ENCODE peak calls at places on chromosomes 2 and 18, in four cellular contexts. P is left ventricle myocardium inferior, I is sigmoid colon, O is GM23248. S is an unnamed sample.

GRCh38 chr2:47014564-47015051 is 99.0 kb upstream of the MCFD2 start:
- DNase-seq in P (no peak), O (no peak), I (no peak), S (no peak)

GRCh38 chr18:623760-624620 is 27.2 kb downstream of the CLUL1 start:
- DNase-seq in P (peak; percentile 30), O (peak; percentile 85), I (peak; percentile 81), S (peak; percentile 74)

GRCh38 chr2:202149953-202150352 is 76.9 kb downstream of the KIAA2012 start:
- DNase-seq in O (peak; percentile 61), P (no peak), I (no peak), S (no peak)

GRCh38 chr18:38933910-38934510 is 1368.4 kb upstream of the CELF4 start:
- DNase-seq in I (no peak), P (no peak), O (no peak), S (no peak)

GRCh38 chr2:26562811-26563645 is 78.1 kb downstream of the CIB4 start:
- DNase-seq in P (no peak), O (peak; percentile 42), I (peak; percentile 68), S (peak; percentile 65)

GRCh38 chr2:223122706-223123265 is 70.8 kb downstream of the KCNE4 start:
- DNase-seq in I (no peak), O (no peak), P (no peak), S (no peak)

GRCh38 chr2:126855606-126856005 is 43.1 kb upstream of the TEX51 start:
- DNase-seq in I (no peak), P (no peak), O (no peak), S (peak; percentile 21)

GRCh38 chr18:76806301-76806700 is 16.1 kb upstream of the ZNF236 start:
- DNase-seq in I (no peak), P (no peak), O (no peak), S (no peak)

GRCh38 chr2:37472959-37473358 is 128.5 kb downstream of the QPCT start:
- DNase-seq in I (no peak), O (peak; percentile 88), P (no peak), S (peak; percentile 67)

GRCh38 chr2:64404002-64404731 is 49.8 kb upstream of the LGALSL start:
- DNase-seq in P (peak; percentile 88), O (peak; percentile 39), I (peak; percentile 90), S (peak; percentile 90)

DNA sequence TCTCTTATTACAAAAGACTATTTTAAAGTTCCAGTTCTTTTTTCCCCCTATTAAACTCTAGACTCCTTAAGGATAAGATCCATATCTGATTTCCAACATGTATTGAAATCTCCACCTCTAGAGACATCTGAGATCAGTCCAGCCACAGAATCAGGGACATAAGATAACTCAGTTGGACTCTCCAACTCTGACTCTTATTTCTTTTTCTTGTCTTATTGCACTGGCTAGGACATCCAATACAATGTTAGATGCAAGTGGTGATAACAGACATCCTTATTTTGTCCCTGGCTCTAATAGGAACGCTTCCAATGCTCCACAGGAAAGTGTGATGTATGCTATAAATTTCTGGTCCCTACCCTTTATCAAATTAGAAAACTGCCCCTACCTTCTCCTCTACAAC is 158.1 kb downstream of the TNS1 start:
- DNase-seq in O (no peak), I (no peak), P (no peak), S (no peak)
- H3K27ac ChIP-seq in O (no peak overlapping the region), I (peak overlapping the region; percentile 88), P (peak overlapping the region; percentile 95), S (peak overlapping the region; percentile 2)

GRCh38 chr2:224982226-224982625 is 60.0 kb downstream of the DOCK10 start:
- DNase-seq in O (no peak), I (no peak), P (no peak), S (no peak)

GRCh38 chr2:224986479-224986878 is 55.8 kb downstream of the DOCK10 start:
- DNase-seq in P (no peak), O (no peak), I (no peak), S (no peak)

GRCh38 chr2:224983719-224984388 is 58.4 kb downstream of the DOCK10 start:
- DNase-seq in P (no peak), I (no peak), O (peak; percentile 72), S (no peak)

GRCh38 chr2:224984641-224985040 is 57.6 kb downstream of the DOCK10 start:
- DNase-seq in O (no peak), P (no peak), I (no peak), S (no peak)

GRCh38 chr2:224982910-224983688 is 59.2 kb downstream of the DOCK10 start:
- DNase-seq in P (peak; percentile 18), O (peak; percentile 80), I (no peak), S (no peak)
- H3K4me1 ChIP-seq in P (no peaks in the 10 kb centered on the region), O (peaks cover 22% of the 10 kb centered on the region), I (peaks cover 18% of the 10 kb centered on the region), S (peaks cover 7% of the 10 kb centered on the region)

GRCh38 chr2:102052367-102052764 is 60.6 kb downstream of the IL1R2 start:
- DNase-seq in I (no peak), P (no peak), O (peak; percentile 43), S (no peak)

GRCh38 chr2:102051659-102052366 is 60.1 kb downstream of the IL1R2 start:
- DNase-seq in P (no peak), O (peak; percentile 77), I (no peak), S (no peak)

GRCh38 chr2:102049756-102050443 is 58.1 kb downstream of the IL1R2 start:
- DNase-seq in P (no peak), O (peak; percentile 80), I (peak; percentile 91), S (no peak)

GRCh38 chr2:102053096-102053495 is 61.3 kb downstream of the IL1R2 start:
- DNase-seq in P (no peak), I (no peak), O (no peak), S (no peak)

GRCh38 chr2:102050854-102051391 is 59.2 kb downstream of the IL1R2 start:
- DNase-seq in O (peak; percentile 76), P (peak; percentile 89), I (peak; percentile 97), S (peak; percentile 73)
- H3K27ac ChIP-seq in O (peak overlapping the region; percentile 89), P (peak overlapping the region; percentile 82), I (peak overlapping the region; percentile 76), S (peak overlapping the region; percentile 71)

DNA sequence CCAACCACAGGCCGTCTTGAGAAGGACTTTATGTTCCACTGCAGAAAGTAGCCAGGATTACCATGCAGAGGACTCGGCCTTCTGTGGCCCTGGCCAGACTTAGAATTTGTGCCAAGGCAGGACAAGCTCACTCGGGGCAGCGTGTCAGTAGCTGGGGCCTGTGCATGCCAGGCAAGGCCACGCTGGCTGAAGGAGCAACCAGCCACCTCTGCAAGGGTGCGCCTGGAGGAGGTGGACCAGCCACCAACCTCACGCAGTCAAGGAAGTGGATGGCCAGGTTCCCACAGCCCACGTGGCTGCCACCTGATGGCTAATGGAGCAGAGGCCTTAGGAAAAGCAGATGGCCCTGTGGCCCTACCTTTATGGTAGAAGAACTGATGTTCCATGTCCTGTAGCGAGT is 107.9 kb downstream of the CCDC74A start:
- DNase-seq in I (no peak), P (no peak), O (no peak), S (peak; percentile 52)
- H3K4me1 ChIP-seq in I (no peaks in the 10 kb centered on the region), P (no peaks in the 10 kb centered on the region), O (peaks cover 2% of the 10 kb centered on the region), S (no peaks in the 10 kb centered on the region)

GRCh38 chr2:181992776-181993175 is 7.1 kb downstream of the PPP1R1C start:
- DNase-seq in O (no peak), I (no peak), P (no peak), S (no peak)
- H3K27ac ChIP-seq in O (no peak overlapping the region), I (no peak overlapping the region), P (no peak overlapping the region), S (no peak overlapping the region)

GRCh38 chr2:96317584-96317997 is 7.5 kb upstream of the ITPRIPL1 start:
- DNase-seq in O (no peak), P (no peak), I (no peak), S (no peak)
- H3K4me1 ChIP-seq in O (peaks cover 7% of the 10 kb centered on the region), P (peaks cover 20% of the 10 kb centered on the region), I (peaks cover 15% of the 10 kb centered on the region), S (no peaks in the 10 kb centered on the region)

GRCh38 chr2:66434679-66435548 is at the start of gene MEIS1:
- DNase-seq in P (peak; percentile 89), I (peak; percentile 99), O (peak; percentile 98), S (peak; percentile 87)
- H3K27ac ChIP-seq in P (peak within 1 kb of the TSS; percentile 96), I (peak within 1 kb of the TSS; percentile 98), O (peak within 1 kb of the TSS; percentile 84), S (peak within 1 kb of the TSS; percentile 93)

DNA sequence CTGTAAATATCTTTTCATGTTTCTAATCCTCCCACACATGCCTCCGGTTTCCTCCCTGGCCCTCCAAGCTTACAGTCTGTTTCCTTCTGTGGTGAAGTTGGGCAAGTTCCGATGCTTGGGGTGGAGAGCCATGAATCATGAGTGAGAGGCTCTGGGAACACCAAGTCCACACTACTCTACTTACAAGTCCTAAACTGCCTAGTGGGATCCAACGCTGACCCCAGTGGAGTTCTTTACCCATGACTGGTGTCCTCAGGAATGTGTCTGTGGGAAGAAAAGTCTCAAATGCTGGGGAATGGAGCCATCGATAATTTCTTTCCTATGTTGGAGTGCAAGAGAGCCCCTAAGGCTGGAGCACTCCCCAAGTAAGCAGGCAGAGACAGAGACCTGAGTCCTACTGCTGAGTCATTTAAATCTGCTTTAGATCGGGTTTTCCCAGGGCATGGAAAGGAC is 73.5 kb upstream of the KLF7 start:
- DNase-seq in P (peak; percentile 31), I (peak; percentile 85), O (peak; percentile 98), S (no peak)
- H3K4me1 ChIP-seq in P (peaks cover 40% of the 10 kb centered on the region), I (peaks cover 22% of the 10 kb centered on the region), O (peaks cover 37% of the 10 kb centered on the region), S (peaks cover 19% of the 10 kb centered on the region)

DNA sequence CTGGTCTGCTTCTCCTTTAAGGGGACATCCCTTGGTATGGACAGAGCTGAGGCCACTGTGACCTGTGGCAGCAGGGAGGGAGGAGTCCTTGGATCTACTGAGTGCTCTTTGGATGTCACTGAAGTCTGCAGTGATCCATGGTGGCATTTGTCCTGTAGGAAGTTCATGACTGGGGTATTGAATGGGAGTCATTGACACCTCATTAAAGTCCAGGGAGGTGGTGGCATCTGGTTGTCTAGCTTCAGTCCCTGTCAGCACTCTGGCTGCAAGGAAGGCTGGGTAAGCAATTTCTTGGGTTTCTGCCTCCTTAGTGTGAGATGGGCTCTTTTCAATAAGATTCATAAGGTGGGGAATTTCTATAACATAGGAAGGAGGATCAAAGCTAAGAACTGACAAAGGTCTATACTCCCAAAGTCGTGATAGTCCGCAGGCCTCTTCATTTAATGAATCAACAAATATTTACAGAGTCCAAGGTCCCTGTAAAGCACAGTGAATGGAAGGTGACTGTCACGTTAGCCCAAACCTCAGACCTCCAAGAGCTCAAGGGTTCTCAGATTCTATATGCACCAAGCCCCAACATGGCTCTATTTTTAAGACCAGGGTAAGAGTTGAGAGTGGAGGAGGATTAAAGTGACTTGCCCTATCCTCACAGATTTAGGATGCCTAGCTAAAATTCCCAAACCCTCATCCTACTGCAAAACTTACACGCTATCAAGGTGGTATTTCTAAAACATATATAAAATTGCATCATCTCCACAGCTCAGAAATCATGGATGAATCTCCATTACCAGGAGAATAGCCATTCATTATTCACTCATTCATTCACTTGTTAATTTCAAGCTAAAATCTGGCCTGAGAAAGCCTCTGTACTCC is 40.2 kb downstream of the THNSL2 start:
- DNase-seq in P (no peak), O (no peak), I (no peak), S (no peak)
- H3K27ac ChIP-seq in P (no peak overlapping the region), O (no peak overlapping the region), I (no peak overlapping the region), S (no peak overlapping the region)